ENCODE peak calls at places on chromosome 10, in nine cellular contexts. X, K, V, D, C, A, M, L and H are unnamed samples.

GRCh38 chr10:92695679-92696605 is 6.2 kb downstream of the HHEX start:
- DNase-seq in X (no peak), K (peak; percentile 49), V (peak; percentile 53), D (peak; percentile 64), C (no peak), A (no peak), M (no peak), L (no peak), H (no peak)

GRCh38 chr10:33229252-33229943 is 105.1 kb downstream of the NRP1 start:
- DNase-seq in X (no peak), K (peak; percentile 81), V (no peak), D (no peak), C (no peak), A (no peak), M (no peak), L (no peak), H (no peak)

GRCh38 chr10:9060314-9060713 is 1005.8 kb downstream of the GATA3 start:
- DNase-seq in X (no peak), K (no peak), V (no peak), D (no peak), C (no peak), A (no peak), M (no peak), L (no peak), H (no peak)

GRCh38 chr10:97659589-97659988 is 19.1 kb downstream of the PI4K2A start:
- DNase-seq in X (no peak), K (peak; percentile 44), V (no peak), D (no peak), C (no peak), A (no peak), M (no peak), L (no peak), H (no peak)

GRCh38 chr10:110214380-110214826 is 7.0 kb downstream of the MXI1 start:
- DNase-seq in X (peak; percentile 59), K (no peak), V (no peak), D (no peak), C (no peak), A (no peak), M (no peak), L (peak; percentile 34), H (no peak)

GRCh38 chr10:52965489-52965888 is 192.9 kb upstream of the MBL2 start:
- DNase-seq in X (no peak), K (no peak), V (no peak), D (no peak), C (no peak), A (no peak), M (no peak), L (no peak), H (no peak)

GRCh38 chr10:80462277-80462985 is 8.3 kb downstream of the TSPAN14 start:
- DNase-seq in X (no peak), K (no peak), V (no peak), D (peak; percentile 71), C (no peak), A (no peak), M (no peak), L (no peak), H (peak; percentile 81)

GRCh38 chr10:18738835-18739234 is 79.6 kb downstream of the ARL5B start:
- DNase-seq in X (no peak), K (peak; percentile 80), V (no peak), D (no peak), C (no peak), A (no peak), M (no peak), L (no peak), H (no peak)

GRCh38 chr10:58384095-58384494 is 1.1 kb upstream of the TFAM start:
- DNase-seq in X (peak; percentile 96), K (no peak), V (no peak), D (no peak), C (no peak), A (no peak), M (no peak), L (no peak), H (no peak)

GRCh38 chr10:116723428-116724281 is 18.7 kb downstream of the HSPA12A start:
- DNase-seq in X (no peak), K (no peak), V (no peak), D (peak; percentile 53), C (peak; percentile 43), A (no peak), M (no peak), L (peak; percentile 46), H (no peak)

GRCh38 chr10:119348516-119349240 is 141.3 kb downstream of the GRK5 start:
- DNase-seq in X (no peak), K (peak; percentile 53), V (no peak), D (peak; percentile 77), C (no peak), A (peak; percentile 60), M (no peak), L (no peak), H (peak; percentile 66)

GRCh38 chr10:32379950-32380547 is 33.1 kb upstream of the EPC1 start:
- DNase-seq in X (no peak), K (no peak), V (no peak), D (no peak), C (no peak), A (no peak), M (no peak), L (no peak), H (no peak)

GRCh38 chr10:47238331-47239095 is 61.5 kb upstream of the GDF10 start:
- DNase-seq in X (no peak), K (no peak), V (no peak), D (peak; percentile 48), C (no peak), A (no peak), M (no peak), L (no peak), H (no peak)

GRCh38 chr10:60336901-60337630 is 52.6 kb downstream of the ANK3 start:
- DNase-seq in X (no peak), K (no peak), V (no peak), D (no peak), C (no peak), A (no peak), M (no peak), L (no peak), H (no peak)

GRCh38 chr10:75283150-75284096 is 47.7 kb upstream of the COMTD1 start:
- DNase-seq in X (no peak), K (peak; percentile 84), V (no peak), D (no peak), C (no peak), A (peak; percentile 57), M (peak; percentile 56), L (no peak), H (no peak)

GRCh38 chr10:71779641-71780040 is 6.3 kb upstream of the VSIR start:
- DNase-seq in X (no peak), K (no peak), V (no peak), D (no peak), C (no peak), A (peak; percentile 14), M (no peak), L (no peak), H (no peak)

GRCh38 chr10:3978762-3979161 is 193.8 kb upstream of the KLF6 start:
- DNase-seq in X (no peak), K (no peak), V (no peak), D (no peak), C (no peak), A (no peak), M (no peak), L (peak; percentile 34), H (no peak)